ENCODE peak calls at places on chromosome 4, in four cellular contexts. O, W, E and V are unnamed samples.

GRCh38 chr4:11511321-11511720 is 82.6 kb upstream of the HS3ST1 start:
- DNase-seq in E (no peak), W (no peak), O (no peak), V (no peak)

GRCh38 chr4:101655847-101656246 is 134.7 kb upstream of the BANK1 start:
- DNase-seq in W (no peak), E (no peak), O (no peak), V (no peak)

GRCh38 chr4:15341733-15342300 is 86.0 kb upstream of the C1QTNF7 start:
- DNase-seq in E (no peak), O (no peak), W (no peak), V (no peak)

GRCh38 chr4:129545599-129546278 is 449.8 kb downstream of the C4orf33 start:
- DNase-seq in O (no peak), E (peak; percentile 75), W (no peak), V (no peak)

GRCh38 chr4:108694423-108694822 is 44.0 kb downstream of the OSTC start:
- DNase-seq in O (no peak), E (no peak), W (no peak), V (no peak)

GRCh38 chr4:141473026-141473540 is 163.3 kb upstream of the IL15 start:
- DNase-seq in W (no peak), E (no peak), O (no peak), V (no peak)

GRCh38 chr4:189202182-189202868 is 738.3 kb upstream of the FRG1 start:
- DNase-seq in E (peak; percentile 75), O (peak; percentile 1), W (no peak), V (no peak)

GRCh38 chr4:151340751-151341385 is 15.5 kb upstream of the SH3D19 start:
- DNase-seq in O (no peak), W (no peak), E (no peak), V (no peak)

GRCh38 chr4:11428161-11428700 is 463 bp downstream of the HS3ST1 start:
- DNase-seq in O (no peak), E (peak; percentile 79), W (no peak), V (no peak)

GRCh38 chr4:149441338-149441737 is 374.3 kb downstream of the IQCM start:
- DNase-seq in W (no peak), O (no peak), E (no peak), V (no peak)

GRCh38 chr4:21290562-21290961 is 590.3 kb downstream of the PACRGL start:
- DNase-seq in O (no peak), E (no peak), W (no peak), V (no peak)

GRCh38 chr4:47704693-47705325 is 133.1 kb downstream of the CORIN start:
- DNase-seq in O (no peak), E (no peak), W (no peak), V (no peak)

GRCh38 chr4:184237612-184238011 is 19.9 kb upstream of the ENPP6 start:
- DNase-seq in W (no peak), E (no peak), O (no peak), V (no peak)

GRCh38 chr4:7623468-7623867 is 188.7 kb upstream of the PSAPL1 start:
- DNase-seq in W (no peak), E (no peak), O (no peak), V (no peak)

GRCh38 chr4:5824635-5825034 is 68.3 kb downstream of the CRMP1 start:
- DNase-seq in W (peak; percentile 1), O (no peak), E (no peak), V (no peak)

GRCh38 chr4:84403656-84404055 is 95.4 kb downstream of the NKX6-1 start:
- DNase-seq in O (no peak), W (no peak), E (no peak), V (no peak)

GRCh38 chr4:153222162-153222789 is 18.0 kb downstream of the TRIM2 start:
- DNase-seq in E (no peak), W (no peak), O (no peak), V (no peak)

GRCh38 chr4:140042634-140043033 is 111.3 kb downstream of the MAML3 start:
- DNase-seq in O (no peak), W (no peak), E (no peak), V (no peak)

GRCh38 chr4:118972167-118972566 is 83.5 kb downstream of the SYNPO2 start:
- DNase-seq in E (no peak), O (no peak), W (no peak), V (no peak)
- TF ChIP-seq CTCF in E (no peak), O (no peak), W (no peak), V (no peak)

GRCh38 chr4:87219648-87220093 is 747 bp downstream of the KLHL8 start:
- DNase-seq in E (peak; percentile 93), W (no peak), O (peak; percentile 6), V (no peak)

GRCh38 chr4:87224036-87224923 is 3.9 kb upstream of the KLHL8 start:
- DNase-seq in O (no peak), E (no peak), W (no peak), V (no peak)

GRCh38 chr4:87216469-87216868 is 3.9 kb downstream of the KLHL8 start:
- DNase-seq in W (no peak), E (no peak), O (no peak), V (no peak)

DNA sequence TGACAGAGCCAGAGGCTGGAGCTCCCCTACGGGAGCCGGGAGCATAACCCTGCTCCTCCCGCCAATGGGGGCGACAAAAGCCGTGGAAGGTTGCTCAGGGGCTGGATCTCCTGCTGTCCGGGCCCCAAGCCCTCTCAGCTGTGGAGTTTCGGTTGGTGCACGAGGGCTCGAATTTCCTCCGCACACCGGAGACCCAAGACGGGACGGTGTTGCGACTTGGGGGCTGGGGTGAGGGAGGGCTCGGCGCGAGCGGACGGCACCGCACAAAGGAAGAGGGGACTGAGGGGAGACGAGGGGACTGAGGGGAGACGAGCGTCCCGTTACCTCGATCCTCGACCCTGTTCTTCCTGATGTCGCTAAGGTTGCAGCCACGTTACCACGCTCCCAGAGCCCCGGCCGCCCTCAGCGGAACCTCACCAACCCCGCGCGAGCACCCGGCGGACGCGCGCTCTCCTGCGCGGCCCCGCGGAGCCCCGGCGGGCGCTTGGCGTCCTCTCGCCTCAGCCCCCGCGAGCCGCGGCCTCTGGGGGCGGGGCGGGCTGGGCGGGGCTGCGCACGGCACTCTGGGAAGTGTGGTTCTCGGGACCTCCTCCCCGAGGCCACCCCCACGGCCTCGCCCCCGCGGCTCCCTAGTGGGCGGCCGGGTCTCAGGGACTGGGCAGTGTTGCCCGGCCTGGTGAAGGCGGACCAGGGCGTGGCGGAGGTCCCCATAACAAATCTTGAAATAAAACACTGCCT is at the start of gene KLHL8:
- DNase-seq in O (peak; percentile 43), W (no peak), E (peak; percentile 97), V (no peak)
- TF ChIP-seq CTCF in O (no peak), W (peak; percentile 22), E (no peak), V (peak; percentile 39)

GRCh38 chr4:169286562-169287301 is 16.0 kb upstream of the SH3RF1 start:
- DNase-seq in E (no peak), O (no peak), W (no peak), V (no peak)
- TF ChIP-seq CTCF in E (no peak), O (peak; percentile 15), W (no peak), V (peak; percentile 17)

GRCh38 chr4:56874918-56875317 is 32.8 kb upstream of the REST start:
- DNase-seq in W (no peak), E (no peak), O (no peak), V (no peak)
- TF ChIP-seq CTCF in W (no peak), E (no peak), O (no peak), V (no peak)

DNA sequence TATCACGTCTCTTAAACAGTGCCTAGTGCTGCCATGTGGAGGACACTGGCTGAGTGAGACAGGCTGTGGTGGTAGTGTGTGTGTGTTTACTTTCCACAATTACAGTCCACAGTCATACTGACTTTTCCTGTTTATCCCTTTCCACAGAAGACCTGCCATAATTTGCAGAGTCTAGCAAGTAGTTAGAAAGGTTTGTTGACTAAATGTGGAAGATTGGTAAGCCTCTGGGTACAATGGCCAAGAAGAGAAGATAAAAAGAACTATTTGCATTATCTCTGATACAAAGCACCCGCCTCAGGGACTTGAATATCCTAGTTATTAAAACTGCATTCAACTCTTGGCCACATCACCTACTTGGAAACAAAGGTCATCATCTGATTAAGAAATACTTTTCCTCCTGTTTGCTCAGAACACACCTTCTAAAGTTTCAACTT is 89.1 kb downstream of the FAM13A start:
- DNase-seq in O (no peak), E (no peak), W (no peak), V (no peak)
- TF ChIP-seq CTCF in O (no peak), E (no peak), W (no peak), V (no peak)

DNA sequence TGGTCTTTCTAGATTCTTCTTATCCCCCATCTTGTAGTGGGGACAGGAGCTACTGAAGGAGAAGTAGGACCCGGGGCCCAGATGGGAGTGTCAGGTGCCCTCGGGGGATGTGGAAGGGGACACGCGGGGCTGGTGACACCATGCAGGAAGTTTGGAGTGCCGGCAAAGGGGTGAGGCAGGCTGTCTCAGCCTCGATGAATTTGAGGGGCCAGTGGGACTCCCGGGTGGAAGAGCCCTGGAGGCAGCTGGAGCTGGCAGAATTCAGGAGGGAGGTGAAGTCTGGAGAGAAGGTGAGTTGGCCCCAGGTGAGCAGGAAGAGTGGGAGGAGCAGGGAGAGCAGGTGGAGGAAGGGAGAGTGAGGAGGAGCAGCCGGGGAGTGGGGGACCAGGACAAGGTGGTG is 101.7 kb downstream of the CPZ start:
- DNase-seq in E (peak; percentile 53), O (no peak), W (no peak), V (no peak)
- TF ChIP-seq CTCF in E (no peak), O (no peak), W (no peak), V (no peak)

GRCh38 chr4:19786616-19787015 is 465.1 kb upstream of the SLIT2 start:
- DNase-seq in E (no peak), O (no peak), W (no peak), V (no peak)

GRCh38 chr4:19791422-19792113 is 460.1 kb upstream of the SLIT2 start:
- DNase-seq in E (no peak), O (no peak), W (no peak), V (no peak)
- TF ChIP-seq CTCF in E (no peak), O (peak; percentile 23), W (no peak), V (peak; percentile 56)

GRCh38 chr4:124785645-124786044 is 73.1 kb upstream of the ANKRD50 start:
- DNase-seq in O (no peak), W (no peak), E (no peak), V (no peak)
- TF ChIP-seq CTCF in O (peak; percentile 15), W (no peak), E (no peak), V (peak; percentile 51)

GRCh38 chr4:1654216-1654945 is 29.7 kb downstream of the FAM53A start:
- DNase-seq in W (no peak), O (no peak), E (no peak), V (no peak)
- TF ChIP-seq CTCF in W (no peak), O (no peak), E (no peak), V (no peak)